ENCODE peak calls at places on chromosomes 5 and 9, in eight cellular contexts. One of them, this sample, is unnamed.

GRCh38 chr5:103498800-103499199 is 63.8 kb downstream of the NUDT12 start:
- DNase-seq in activated naive CD8-positive, alpha-beta T cell treated with anti-CD3 and anti-CD28 coated beads, Interleukin-2, amount 50 U/mL, for 24 hours: no peak
- DNase-seq in LHCN-M2: no peak
- DNase-seq in heart right ventricle: no peak
- DNase-seq in fibroblast of the conjunctiva: no peak
- DNase-seq in Caki2: no peak
- DNase-seq in activated CD8-positive, alpha-beta memory T cell treated with anti-CD3 and anti-CD28 coated beads for 1 hour: no peak
- DNase-seq in GM23248: no peak
- DNase-seq in this sample: no peak

GRCh38 chr5:98333921-98334320 is 439.5 kb upstream of the RGMB start:
- DNase-seq in activated CD8-positive, alpha-beta memory T cell treated with anti-CD3 and anti-CD28 coated beads for 1 hour: no peak
- DNase-seq in GM23248: peak; percentile 37
- DNase-seq in fibroblast of the conjunctiva: no peak
- DNase-seq in Caki2: no peak
- DNase-seq in LHCN-M2: peak; percentile 52
- DNase-seq in activated naive CD8-positive, alpha-beta T cell treated with anti-CD3 and anti-CD28 coated beads, Interleukin-2, amount 50 U/mL, for 24 hours: no peak
- DNase-seq in heart right ventricle: no peak
- DNase-seq in this sample: no peak

GRCh38 chr5:180142824-180143610 is 66.0 kb downstream of the RASGEF1C start:
- DNase-seq in fibroblast of the conjunctiva: no peak
- DNase-seq in LHCN-M2: no peak
- DNase-seq in heart right ventricle: no peak
- DNase-seq in GM23248: no peak
- DNase-seq in activated CD8-positive, alpha-beta memory T cell treated with anti-CD3 and anti-CD28 coated beads for 1 hour: no peak
- DNase-seq in activated naive CD8-positive, alpha-beta T cell treated with anti-CD3 and anti-CD28 coated beads, Interleukin-2, amount 50 U/mL, for 24 hours: no peak
- DNase-seq in Caki2: no peak
- DNase-seq in this sample: no peak

GRCh38 chr9:792331-793260 is 48.9 kb upstream of the DMRT1 start:
- DNase-seq in LHCN-M2: no peak
- DNase-seq in fibroblast of the conjunctiva: peak; percentile 1
- DNase-seq in GM23248: no peak
- DNase-seq in activated naive CD8-positive, alpha-beta T cell treated with anti-CD3 and anti-CD28 coated beads, Interleukin-2, amount 50 U/mL, for 24 hours: no peak
- DNase-seq in Caki2: no peak
- DNase-seq in heart right ventricle: no peak
- DNase-seq in activated CD8-positive, alpha-beta memory T cell treated with anti-CD3 and anti-CD28 coated beads for 1 hour: no peak
- DNase-seq in this sample: no peak

GRCh38 chr5:150662731-150663516 is 1.9 kb downstream of the MYOZ3 start:
- DNase-seq in LHCN-M2: no peak
- DNase-seq in fibroblast of the conjunctiva: no peak
- DNase-seq in activated naive CD8-positive, alpha-beta T cell treated with anti-CD3 and anti-CD28 coated beads, Interleukin-2, amount 50 U/mL, for 24 hours: no peak
- DNase-seq in GM23248: no peak
- DNase-seq in heart right ventricle: no peak
- DNase-seq in activated CD8-positive, alpha-beta memory T cell treated with anti-CD3 and anti-CD28 coated beads for 1 hour: no peak
- DNase-seq in Caki2: no peak
- DNase-seq in this sample: no peak

GRCh38 chr5:14112998-14113652 is 30.0 kb upstream of the TRIO start:
- DNase-seq in Caki2: peak; percentile 28
- DNase-seq in heart right ventricle: peak; percentile 64
- DNase-seq in activated naive CD8-positive, alpha-beta T cell treated with anti-CD3 and anti-CD28 coated beads, Interleukin-2, amount 50 U/mL, for 24 hours: no peak
- DNase-seq in GM23248: no peak
- DNase-seq in activated CD8-positive, alpha-beta memory T cell treated with anti-CD3 and anti-CD28 coated beads for 1 hour: no peak
- DNase-seq in LHCN-M2: no peak
- DNase-seq in fibroblast of the conjunctiva: no peak
- DNase-seq in this sample: no peak

GRCh38 chr9:94922098-94922607 is 195.7 kb downstream of the AOPEP start:
- DNase-seq in activated CD8-positive, alpha-beta memory T cell treated with anti-CD3 and anti-CD28 coated beads for 1 hour: no peak
- DNase-seq in Caki2: peak; percentile 76
- DNase-seq in GM23248: peak; percentile 95
- DNase-seq in activated naive CD8-positive, alpha-beta T cell treated with anti-CD3 and anti-CD28 coated beads, Interleukin-2, amount 50 U/mL, for 24 hours: no peak
- DNase-seq in heart right ventricle: no peak
- DNase-seq in fibroblast of the conjunctiva: peak; percentile 86
- DNase-seq in LHCN-M2: peak; percentile 98
- DNase-seq in this sample: no peak

GRCh38 chr9:100063185-100063584 is 35.6 kb downstream of the ERP44 start:
- DNase-seq in activated CD8-positive, alpha-beta memory T cell treated with anti-CD3 and anti-CD28 coated beads for 1 hour: no peak
- DNase-seq in activated naive CD8-positive, alpha-beta T cell treated with anti-CD3 and anti-CD28 coated beads, Interleukin-2, amount 50 U/mL, for 24 hours: no peak
- DNase-seq in GM23248: no peak
- DNase-seq in Caki2: no peak
- DNase-seq in LHCN-M2: no peak
- DNase-seq in heart right ventricle: no peak
- DNase-seq in fibroblast of the conjunctiva: no peak
- DNase-seq in this sample: no peak

GRCh38 chr5:63155310-63155631 is 576.7 kb downstream of the LRRC70 start:
- DNase-seq in activated naive CD8-positive, alpha-beta T cell treated with anti-CD3 and anti-CD28 coated beads, Interleukin-2, amount 50 U/mL, for 24 hours: no peak
- DNase-seq in activated CD8-positive, alpha-beta memory T cell treated with anti-CD3 and anti-CD28 coated beads for 1 hour: no peak
- DNase-seq in LHCN-M2: no peak
- DNase-seq in heart right ventricle: no peak
- DNase-seq in GM23248: no peak
- DNase-seq in fibroblast of the conjunctiva: no peak
- DNase-seq in Caki2: no peak
- DNase-seq in this sample: no peak

GRCh38 chr9:1055156-1055555 is 5.0 kb downstream of the DMRT2 start:
- DNase-seq in activated CD8-positive, alpha-beta memory T cell treated with anti-CD3 and anti-CD28 coated beads for 1 hour: no peak
- DNase-seq in Caki2: no peak
- DNase-seq in LHCN-M2: no peak
- DNase-seq in fibroblast of the conjunctiva: no peak
- DNase-seq in GM23248: no peak
- DNase-seq in heart right ventricle: no peak
- DNase-seq in activated naive CD8-positive, alpha-beta T cell treated with anti-CD3 and anti-CD28 coated beads, Interleukin-2, amount 50 U/mL, for 24 hours: no peak
- DNase-seq in this sample: no peak

GRCh38 chr5:10723519-10723918 is 37.5 kb downstream of the DAP start:
- DNase-seq in fibroblast of the conjunctiva: no peak
- DNase-seq in heart right ventricle: no peak
- DNase-seq in Caki2: no peak
- DNase-seq in activated naive CD8-positive, alpha-beta T cell treated with anti-CD3 and anti-CD28 coated beads, Interleukin-2, amount 50 U/mL, for 24 hours: no peak
- DNase-seq in activated CD8-positive, alpha-beta memory T cell treated with anti-CD3 and anti-CD28 coated beads for 1 hour: no peak
- DNase-seq in LHCN-M2: no peak
- DNase-seq in GM23248: no peak
- DNase-seq in this sample: no peak

GRCh38 chr5:167358868-167359492 is 932.5 kb upstream of the WWC1 start:
- DNase-seq in Caki2: no peak
- DNase-seq in fibroblast of the conjunctiva: no peak
- DNase-seq in GM23248: no peak
- DNase-seq in activated naive CD8-positive, alpha-beta T cell treated with anti-CD3 and anti-CD28 coated beads, Interleukin-2, amount 50 U/mL, for 24 hours: no peak
- DNase-seq in heart right ventricle: no peak
- DNase-seq in activated CD8-positive, alpha-beta memory T cell treated with anti-CD3 and anti-CD28 coated beads for 1 hour: no peak
- DNase-seq in LHCN-M2: no peak
- DNase-seq in this sample: peak; percentile 20

GRCh38 chr5:65243161-65243560 is 238.6 kb downstream of the ADAMTS6 start:
- DNase-seq in activated naive CD8-positive, alpha-beta T cell treated with anti-CD3 and anti-CD28 coated beads, Interleukin-2, amount 50 U/mL, for 24 hours: no peak
- DNase-seq in LHCN-M2: no peak
- DNase-seq in Caki2: no peak
- DNase-seq in heart right ventricle: no peak
- DNase-seq in GM23248: no peak
- DNase-seq in fibroblast of the conjunctiva: no peak
- DNase-seq in activated CD8-positive, alpha-beta memory T cell treated with anti-CD3 and anti-CD28 coated beads for 1 hour: no peak
- DNase-seq in this sample: no peak

This sample was measured in HAP-1.